ENCODE peak calls at places on chromosome 19, in ten cellular contexts. One of them, this sample, is unnamed.

GRCh38 chr19:49475191-49475932 is 1.3 kb downstream of the FLT3LG start:
- DNase-seq in lower lobe of right lung: no peak
- DNase-seq in esophagus squamous epithelium: no peak
- DNase-seq in thoracic aorta: no peak
- DNase-seq in IMR-90: no peak
- DNase-seq in upper lobe of right lung: no peak
- DNase-seq in trophoblast cell: no peak
- DNase-seq in tibial artery: no peak
- DNase-seq in Caco-2: no peak
- DNase-seq in tibial nerve: no peak
- DNase-seq in this sample: no peak

GRCh38 chr19:42423462-42424344 is 3.5 kb downstream of the LIPE start:
- DNase-seq in lower lobe of right lung: peak; percentile 88
- DNase-seq in Caco-2: peak; percentile 95
- DNase-seq in tibial artery: peak; percentile 75
- DNase-seq in thoracic aorta: peak; percentile 59
- DNase-seq in trophoblast cell: no peak
- DNase-seq in tibial nerve: peak; percentile 78
- DNase-seq in IMR-90: peak; percentile 90
- DNase-seq in upper lobe of right lung: peak; percentile 90
- DNase-seq in esophagus squamous epithelium: peak; percentile 65
- DNase-seq in this sample: peak; percentile 54

GRCh38 chr19:10742494-10742893 is 24.6 kb downstream of the DNM2 start:
- DNase-seq in tibial nerve: no peak
- DNase-seq in thoracic aorta: no peak
- DNase-seq in upper lobe of right lung: no peak
- DNase-seq in trophoblast cell: no peak
- DNase-seq in tibial artery: no peak
- DNase-seq in Caco-2: no peak
- DNase-seq in esophagus squamous epithelium: no peak
- DNase-seq in lower lobe of right lung: no peak
- DNase-seq in IMR-90: no peak
- DNase-seq in this sample: no peak

GRCh38 chr19:44891016-44891882 is at the start of gene TOMM40:
- DNase-seq in tibial artery: no peak
- DNase-seq in trophoblast cell: no peak
- DNase-seq in Caco-2: peak; percentile 99
- DNase-seq in IMR-90: peak; percentile 100
- DNase-seq in lower lobe of right lung: peak; percentile 100
- DNase-seq in thoracic aorta: peak; percentile 99
- DNase-seq in tibial nerve: no peak
- DNase-seq in esophagus squamous epithelium: peak; percentile 100
- DNase-seq in upper lobe of right lung: no peak
- DNase-seq in this sample: no peak

GRCh38 chr19:43606569-43607229 is 5.2 kb upstream of the SRRM5 start:
- DNase-seq in IMR-90: no peak
- DNase-seq in Caco-2: no peak
- DNase-seq in tibial artery: no peak
- DNase-seq in thoracic aorta: no peak
- DNase-seq in trophoblast cell: no peak
- DNase-seq in upper lobe of right lung: no peak
- DNase-seq in lower lobe of right lung: no peak
- DNase-seq in esophagus squamous epithelium: no peak
- DNase-seq in tibial nerve: no peak
- DNase-seq in this sample: no peak

GRCh38 chr19:52566588-52566987 is 3.5 kb upstream of the ZNF701 start:
- DNase-seq in lower lobe of right lung: no peak
- DNase-seq in tibial artery: no peak
- DNase-seq in esophagus squamous epithelium: no peak
- DNase-seq in upper lobe of right lung: no peak
- DNase-seq in thoracic aorta: no peak
- DNase-seq in tibial nerve: no peak
- DNase-seq in trophoblast cell: peak; percentile 59
- DNase-seq in IMR-90: peak; percentile 84
- DNase-seq in Caco-2: peak; percentile 11
- DNase-seq in this sample: peak; percentile 3

GRCh38 chr19:47378246-47378645 is 29.1 kb downstream of the DHX34 start:
- DNase-seq in IMR-90: no peak
- DNase-seq in lower lobe of right lung: no peak
- DNase-seq in Caco-2: no peak
- DNase-seq in thoracic aorta: no peak
- DNase-seq in tibial nerve: no peak
- DNase-seq in esophagus squamous epithelium: no peak
- DNase-seq in upper lobe of right lung: no peak
- DNase-seq in tibial artery: no peak
- DNase-seq in trophoblast cell: no peak
- DNase-seq in this sample: no peak

GRCh38 chr19:49515767-49516166 is 3.3 kb downstream of the FCGRT start:
- DNase-seq in thoracic aorta: no peak
- DNase-seq in tibial nerve: no peak
- DNase-seq in trophoblast cell: peak; percentile 32
- DNase-seq in lower lobe of right lung: peak; percentile 82
- DNase-seq in IMR-90: no peak
- DNase-seq in Caco-2: no peak
- DNase-seq in tibial artery: peak; percentile 75
- DNase-seq in esophagus squamous epithelium: no peak
- DNase-seq in upper lobe of right lung: peak; percentile 79
- DNase-seq in this sample: no peak

DNA sequence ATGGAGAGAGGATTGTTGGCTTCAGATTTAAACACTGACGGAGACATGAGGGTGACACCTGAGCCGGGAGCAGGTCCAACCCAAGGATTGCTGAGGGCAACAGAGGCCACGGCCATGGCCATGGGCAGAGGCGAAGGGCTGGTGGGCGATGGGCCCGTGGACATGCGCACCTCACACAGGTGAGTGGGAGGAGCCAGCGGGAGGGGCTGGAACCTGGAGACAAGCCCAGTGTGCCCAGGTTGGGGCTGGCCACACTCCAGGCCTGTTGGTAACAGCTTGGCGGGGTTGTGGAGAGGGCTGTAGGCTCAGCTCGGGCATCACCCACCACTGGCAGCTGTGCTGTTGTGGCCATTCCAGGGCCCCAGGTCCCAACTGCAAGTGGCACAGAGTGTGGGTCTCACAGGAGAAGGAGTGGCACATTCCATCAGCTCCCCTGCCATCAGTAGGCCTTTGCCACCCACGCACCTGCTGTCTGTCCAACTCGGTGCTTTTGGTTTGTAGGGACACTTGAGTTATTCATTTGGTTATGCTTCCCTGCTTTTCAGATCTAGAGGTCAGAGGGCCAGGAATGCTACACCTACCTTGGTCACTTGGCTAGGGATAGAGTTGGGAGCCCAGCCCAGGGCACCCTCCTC is 49.8 kb downstream of the TSSK6 start:
- DNase-seq in esophagus squamous epithelium: no peak
- DNase-seq in upper lobe of right lung: no peak
- DNase-seq in lower lobe of right lung: peak; percentile 36
- DNase-seq in IMR-90: no peak
- DNase-seq in trophoblast cell: no peak
- DNase-seq in thoracic aorta: no peak
- DNase-seq in Caco-2: no peak
- DNase-seq in tibial nerve: no peak
- DNase-seq in tibial artery: no peak
- DNase-seq in this sample: no peak
- H3K36me3 ChIP-seq in esophagus squamous epithelium: no peaks in the 10 kb centered on the region
- H3K36me3 ChIP-seq in upper lobe of right lung: peaks cover 29% of the 10 kb centered on the region
- H3K36me3 ChIP-seq in lower lobe of right lung: peaks cover 31% of the 10 kb centered on the region
- H3K36me3 ChIP-seq in IMR-90: peaks cover 24% of the 10 kb centered on the region
- H3K36me3 ChIP-seq in trophoblast cell: peaks cover 21% of the 10 kb centered on the region
- H3K36me3 ChIP-seq in thoracic aorta: peaks cover 11% of the 10 kb centered on the region
- H3K36me3 ChIP-seq in Caco-2: peaks cover 10% of the 10 kb centered on the region
- H3K36me3 ChIP-seq in tibial nerve: no peaks in the 10 kb centered on the region
- H3K36me3 ChIP-seq in tibial artery: peaks cover 45% of the 10 kb centered on the region
- H3K36me3 ChIP-seq in this sample: peaks cover 12% of the 10 kb centered on the region

GRCh38 chr19:18009412-18010066 is 1.6 kb downstream of the ARRDC2 start:
- DNase-seq in tibial nerve: no peak
- DNase-seq in Caco-2: no peak
- DNase-seq in trophoblast cell: no peak
- DNase-seq in upper lobe of right lung: no peak
- DNase-seq in IMR-90: peak; percentile 17
- DNase-seq in thoracic aorta: no peak
- DNase-seq in tibial artery: no peak
- DNase-seq in esophagus squamous epithelium: no peak
- DNase-seq in lower lobe of right lung: no peak
- DNase-seq in this sample: no peak

GRCh38 chr19:18014197-18014596 is 6.2 kb downstream of the ARRDC2 start:
- DNase-seq in lower lobe of right lung: no peak
- DNase-seq in tibial artery: no peak
- DNase-seq in IMR-90: no peak
- DNase-seq in esophagus squamous epithelium: no peak
- DNase-seq in trophoblast cell: no peak
- DNase-seq in Caco-2: no peak
- DNase-seq in tibial nerve: no peak
- DNase-seq in thoracic aorta: no peak
- DNase-seq in upper lobe of right lung: no peak
- DNase-seq in this sample: no peak

GRCh38 chr19:18013621-18014111 is 5.7 kb downstream of the ARRDC2 start:
- DNase-seq in tibial artery: no peak
- DNase-seq in tibial nerve: no peak
- DNase-seq in esophagus squamous epithelium: no peak
- DNase-seq in lower lobe of right lung: no peak
- DNase-seq in trophoblast cell: no peak
- DNase-seq in upper lobe of right lung: no peak
- DNase-seq in Caco-2: peak; percentile 53
- DNase-seq in IMR-90: no peak
- DNase-seq in thoracic aorta: no peak
- DNase-seq in this sample: no peak

GRCh38 chr19:18010149-18010548 is 2.2 kb downstream of the ARRDC2 start:
- DNase-seq in lower lobe of right lung: no peak
- DNase-seq in IMR-90: no peak
- DNase-seq in trophoblast cell: no peak
- DNase-seq in esophagus squamous epithelium: no peak
- DNase-seq in upper lobe of right lung: no peak
- DNase-seq in tibial nerve: no peak
- DNase-seq in tibial artery: no peak
- DNase-seq in Caco-2: no peak
- DNase-seq in thoracic aorta: no peak
- DNase-seq in this sample: no peak

DNA sequence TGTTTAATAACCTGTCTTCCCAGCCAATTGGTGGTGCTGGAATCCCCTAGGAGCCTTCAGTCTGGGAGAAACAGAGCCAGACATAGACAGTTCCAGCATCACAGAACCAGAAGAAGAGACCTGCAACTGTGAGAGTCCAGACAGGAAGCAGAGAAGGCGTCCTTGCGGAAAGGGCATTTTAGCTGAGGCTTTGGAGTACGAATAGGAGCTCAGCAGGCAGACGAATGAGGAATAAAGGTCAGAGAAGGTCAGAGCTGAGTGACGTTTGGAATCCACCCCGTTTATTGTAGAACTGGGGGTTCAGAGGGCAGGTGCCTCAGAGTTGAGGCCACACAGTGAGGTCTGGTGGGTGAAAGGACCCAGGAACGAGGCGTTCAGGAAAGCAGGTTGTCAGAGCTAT is 5.2 kb downstream of the ARRDC2 start:
- DNase-seq in esophagus squamous epithelium: no peak
- DNase-seq in tibial artery: no peak
- DNase-seq in lower lobe of right lung: no peak
- DNase-seq in IMR-90: no peak
- DNase-seq in upper lobe of right lung: no peak
- DNase-seq in tibial nerve: no peak
- DNase-seq in Caco-2: no peak
- DNase-seq in trophoblast cell: no peak
- DNase-seq in thoracic aorta: no peak
- DNase-seq in this sample: no peak
- H3K36me3 ChIP-seq in esophagus squamous epithelium: peaks cover 17% of the 10 kb centered on the region
- H3K36me3 ChIP-seq in tibial artery: peaks cover 66% of the 10 kb centered on the region
- H3K36me3 ChIP-seq in lower lobe of right lung: peaks cover 70% of the 10 kb centered on the region
- H3K36me3 ChIP-seq in IMR-90: peaks cover 28% of the 10 kb centered on the region
- H3K36me3 ChIP-seq in upper lobe of right lung: peaks cover 69% of the 10 kb centered on the region
- H3K36me3 ChIP-seq in tibial nerve: peaks cover 4% of the 10 kb centered on the region
- H3K36me3 ChIP-seq in Caco-2: peaks cover 1% of the 10 kb centered on the region
- H3K36me3 ChIP-seq in trophoblast cell: no peaks in the 10 kb centered on the region
- H3K36me3 ChIP-seq in thoracic aorta: peaks cover 55% of the 10 kb centered on the region
- H3K36me3 ChIP-seq in this sample: peaks cover 13% of the 10 kb centered on the region

DNA sequence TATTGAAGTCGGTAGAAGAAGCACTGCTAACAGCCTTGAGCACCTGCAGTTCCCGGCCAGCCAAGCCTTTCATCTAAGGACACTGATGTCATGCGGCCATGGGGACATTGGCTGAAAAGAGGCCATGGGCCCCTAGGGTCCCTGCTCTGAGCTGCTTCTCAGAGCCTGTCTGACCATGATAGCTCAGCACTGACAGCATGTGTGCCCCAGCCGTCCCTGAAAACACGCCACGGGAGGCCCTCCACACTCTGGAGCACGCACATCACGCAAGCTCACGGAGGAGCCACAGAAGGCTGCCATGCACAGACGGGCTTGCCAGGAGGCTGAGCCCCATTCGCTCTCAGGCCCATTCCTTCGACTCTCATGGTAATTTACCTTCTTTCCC is 51.8 kb downstream of the MLLT1 start:
- DNase-seq in tibial artery: no peak
- DNase-seq in esophagus squamous epithelium: no peak
- DNase-seq in thoracic aorta: no peak
- DNase-seq in lower lobe of right lung: peak; percentile 35
- DNase-seq in trophoblast cell: no peak
- DNase-seq in upper lobe of right lung: no peak
- DNase-seq in Caco-2: no peak
- DNase-seq in IMR-90: no peak
- DNase-seq in tibial nerve: no peak
- DNase-seq in this sample: no peak
- H3K36me3 ChIP-seq in tibial artery: peaks cover 35% of the 10 kb centered on the region
- H3K36me3 ChIP-seq in esophagus squamous epithelium: peaks cover 16% of the 10 kb centered on the region
- H3K36me3 ChIP-seq in thoracic aorta: peaks cover 32% of the 10 kb centered on the region
- H3K36me3 ChIP-seq in lower lobe of right lung: peaks cover 60% of the 10 kb centered on the region
- H3K36me3 ChIP-seq in trophoblast cell: peaks cover 65% of the 10 kb centered on the region
- H3K36me3 ChIP-seq in upper lobe of right lung: peaks cover 50% of the 10 kb centered on the region
- H3K36me3 ChIP-seq in Caco-2: no peaks in the 10 kb centered on the region
- H3K36me3 ChIP-seq in IMR-90: peaks cover 42% of the 10 kb centered on the region
- H3K36me3 ChIP-seq in tibial nerve: no peaks in the 10 kb centered on the region
- H3K36me3 ChIP-seq in this sample: peaks cover 30% of the 10 kb centered on the region

GRCh38 chr19:38469151-38469550 is 35.7 kb downstream of the RYR1 start:
- DNase-seq in IMR-90: no peak
- DNase-seq in thoracic aorta: no peak
- DNase-seq in trophoblast cell: no peak
- DNase-seq in lower lobe of right lung: no peak
- DNase-seq in upper lobe of right lung: no peak
- DNase-seq in tibial artery: no peak
- DNase-seq in tibial nerve: no peak
- DNase-seq in esophagus squamous epithelium: no peak
- DNase-seq in Caco-2: no peak
- DNase-seq in this sample: no peak

GRCh38 chr19:38464421-38465082 is 31.1 kb downstream of the RYR1 start:
- DNase-seq in tibial nerve: no peak
- DNase-seq in esophagus squamous epithelium: no peak
- DNase-seq in upper lobe of right lung: no peak
- DNase-seq in tibial artery: no peak
- DNase-seq in thoracic aorta: no peak
- DNase-seq in IMR-90: no peak
- DNase-seq in trophoblast cell: no peak
- DNase-seq in Caco-2: no peak
- DNase-seq in lower lobe of right lung: no peak
- DNase-seq in this sample: no peak

GRCh38 chr19:38463365-38463764 is 29.9 kb downstream of the RYR1 start:
- DNase-seq in IMR-90: no peak
- DNase-seq in upper lobe of right lung: no peak
- DNase-seq in lower lobe of right lung: no peak
- DNase-seq in tibial nerve: no peak
- DNase-seq in Caco-2: no peak
- DNase-seq in thoracic aorta: no peak
- DNase-seq in trophoblast cell: no peak
- DNase-seq in tibial artery: no peak
- DNase-seq in esophagus squamous epithelium: no peak
- DNase-seq in this sample: no peak

GRCh38 chr19:38467541-38468525 is 34.3 kb downstream of the RYR1 start:
- DNase-seq in IMR-90: no peak
- DNase-seq in lower lobe of right lung: no peak
- DNase-seq in trophoblast cell: no peak
- DNase-seq in thoracic aorta: no peak
- DNase-seq in tibial artery: no peak
- DNase-seq in esophagus squamous epithelium: no peak
- DNase-seq in tibial nerve: no peak
- DNase-seq in Caco-2: no peak
- DNase-seq in upper lobe of right lung: no peak
- DNase-seq in this sample: no peak

DNA sequence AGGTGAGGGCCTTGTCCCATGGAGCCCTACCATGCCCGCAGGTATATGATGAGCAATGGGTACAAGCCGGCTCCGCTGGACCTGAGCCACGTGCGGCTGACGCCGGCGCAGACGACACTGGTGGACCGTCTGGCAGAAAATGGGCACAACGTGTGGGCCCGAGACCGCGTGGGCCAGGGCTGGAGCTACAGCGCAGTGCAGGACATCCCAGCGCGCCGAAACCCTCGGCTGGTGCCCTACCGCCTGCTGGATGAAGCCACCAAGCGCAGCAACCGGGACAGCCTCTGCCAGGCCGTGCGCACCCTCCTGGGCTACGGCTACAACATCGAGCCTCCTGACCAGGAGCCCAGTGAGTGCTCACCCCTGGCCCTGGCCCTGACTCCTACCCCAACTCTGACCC is 32.6 kb downstream of the RYR1 start:
- DNase-seq in IMR-90: no peak
- DNase-seq in tibial nerve: no peak
- DNase-seq in upper lobe of right lung: no peak
- DNase-seq in thoracic aorta: no peak
- DNase-seq in Caco-2: no peak
- DNase-seq in tibial artery: no peak
- DNase-seq in esophagus squamous epithelium: no peak
- DNase-seq in trophoblast cell: no peak
- DNase-seq in lower lobe of right lung: no peak
- DNase-seq in this sample: no peak
- H3K36me3 ChIP-seq in IMR-90: no peaks in the 10 kb centered on the region
- H3K36me3 ChIP-seq in tibial nerve: no peaks in the 10 kb centered on the region
- H3K36me3 ChIP-seq in upper lobe of right lung: no peaks in the 10 kb centered on the region
- H3K36me3 ChIP-seq in thoracic aorta: no peaks in the 10 kb centered on the region
- H3K36me3 ChIP-seq in Caco-2: no peaks in the 10 kb centered on the region
- H3K36me3 ChIP-seq in tibial artery: no peaks in the 10 kb centered on the region
- H3K36me3 ChIP-seq in esophagus squamous epithelium: no peaks in the 10 kb centered on the region
- H3K36me3 ChIP-seq in trophoblast cell: no peaks in the 10 kb centered on the region
- H3K36me3 ChIP-seq in lower lobe of right lung: no peaks in the 10 kb centered on the region
- H3K36me3 ChIP-seq in this sample: no peaks in the 10 kb centered on the region